ENCODE peak calls at places on chromosomes 13 and 19, in seven cellular contexts. One of them, this sample, is unnamed. For H3K4me1, the result is how much of the 10 kb centered on the place peaks cover.

GRCh38 chr13:105627270-105627669 is 908.2 kb downstream of the EFNB2 start:
- DNase-seq in neuronal stem cell: no peak
- DNase-seq in mesenchymal stem cell: no peak
- DNase-seq in mesendoderm: no peak
- DNase-seq in IMR-90: no peak
- DNase-seq in H1: no peak
- DNase-seq in trophoblast cell: no peak
- DNase-seq in this sample: no peak

GRCh38 chr19:53037101-53038097 is 7.1 kb upstream of the ERVV-2 start:
- DNase-seq in mesenchymal stem cell: no peak
- DNase-seq in trophoblast cell: peak
- DNase-seq in H1: no peak
- DNase-seq in IMR-90: peak
- DNase-seq in mesendoderm: no peak
- DNase-seq in neuronal stem cell: no peak
- DNase-seq in this sample: peak

GRCh38 chr19:39913682-39914333 is 20.6 kb downstream of the FCGBP start:
- DNase-seq in mesendoderm: no peak
- DNase-seq in IMR-90: no peak
- DNase-seq in neuronal stem cell: no peak
- DNase-seq in mesenchymal stem cell: no peak
- DNase-seq in H1: no peak
- DNase-seq in trophoblast cell: no peak
- DNase-seq in this sample: no peak

GRCh38 chr13:30020726-30021312 is 170.4 kb upstream of the UBL3 start:
- DNase-seq in H1: no peak
- DNase-seq in IMR-90: peak
- DNase-seq in mesenchymal stem cell: peak
- DNase-seq in neuronal stem cell: no peak
- DNase-seq in mesendoderm: no peak
- DNase-seq in trophoblast cell: peak
- DNase-seq in this sample: no peak

GRCh38 chr19:11797491-11797890 is 832 bp upstream of the ZNF491 start:
- DNase-seq in IMR-90: peak
- DNase-seq in mesenchymal stem cell: peak
- DNase-seq in H1: no peak
- DNase-seq in mesendoderm: peak
- DNase-seq in neuronal stem cell: peak
- DNase-seq in trophoblast cell: peak
- DNase-seq in this sample: peak

GRCh38 chr13:46324976-46325375 is 62.1 kb downstream of the RUBCNL start:
- DNase-seq in trophoblast cell: no peak
- DNase-seq in H1: no peak
- DNase-seq in IMR-90: no peak
- DNase-seq in mesenchymal stem cell: no peak
- DNase-seq in neuronal stem cell: no peak
- DNase-seq in mesendoderm: no peak
- DNase-seq in this sample: no peak

GRCh38 chr13:33168326-33168960 is 117.1 kb downstream of the STARD13 start:
- DNase-seq in neuronal stem cell: no peak
- DNase-seq in mesendoderm: no peak
- DNase-seq in H1: no peak
- DNase-seq in mesenchymal stem cell: no peak
- DNase-seq in trophoblast cell: no peak
- DNase-seq in IMR-90: no peak
- DNase-seq in this sample: no peak

GRCh38 chr13:33490461-33491327 is 205.1 kb upstream of the STARD13 start:
- DNase-seq in H1: peak
- DNase-seq in mesendoderm: peak
- DNase-seq in neuronal stem cell: peak
- DNase-seq in mesenchymal stem cell: no peak
- DNase-seq in IMR-90: no peak
- DNase-seq in trophoblast cell: no peak
- DNase-seq in this sample: peak

GRCh38 chr13:30660796-30661195 is 43.1 kb downstream of the USPL1 start:
- DNase-seq in IMR-90: no peak
- DNase-seq in mesenchymal stem cell: no peak
- DNase-seq in neuronal stem cell: no peak
- DNase-seq in H1: no peak
- DNase-seq in mesendoderm: peak
- DNase-seq in trophoblast cell: no peak
- DNase-seq in this sample: no peak

GRCh38 chr13:96690998-96691397 is 303.3 kb downstream of the OXGR1 start:
- DNase-seq in H1: no peak
- DNase-seq in mesendoderm: no peak
- DNase-seq in IMR-90: no peak
- DNase-seq in neuronal stem cell: no peak
- DNase-seq in trophoblast cell: no peak
- DNase-seq in mesenchymal stem cell: no peak
- DNase-seq in this sample: no peak

GRCh38 chr19:778910-779653 is 18.2 kb upstream of the PTBP1 start:
- DNase-seq in mesenchymal stem cell: peak
- DNase-seq in IMR-90: peak
- DNase-seq in neuronal stem cell: no peak
- DNase-seq in H1: no peak
- DNase-seq in trophoblast cell: peak
- DNase-seq in mesendoderm: peak
- DNase-seq in this sample: no peak

GRCh38 chr19:52297601-52298358 is 811 bp downstream of the ZNF480 start:
- DNase-seq in mesenchymal stem cell: peak
- DNase-seq in H1: no peak
- DNase-seq in IMR-90: peak
- DNase-seq in mesendoderm: no peak
- DNase-seq in neuronal stem cell: peak
- DNase-seq in trophoblast cell: no peak
- DNase-seq in this sample: no peak

GRCh38 chr19:3981373-3981735 is 3.9 kb downstream of the EEF2 start:
- DNase-seq in neuronal stem cell: no peak
- DNase-seq in IMR-90: no peak
- DNase-seq in trophoblast cell: no peak
- DNase-seq in mesenchymal stem cell: no peak
- DNase-seq in H1: no peak
- DNase-seq in mesendoderm: no peak
- DNase-seq in this sample: no peak

GRCh38 chr13:33743438-33744368 is 74.2 kb upstream of the RFC3 start:
- DNase-seq in neuronal stem cell: no peak
- DNase-seq in IMR-90: no peak
- DNase-seq in mesenchymal stem cell: no peak
- DNase-seq in mesendoderm: peak
- DNase-seq in H1: no peak
- DNase-seq in trophoblast cell: peak
- DNase-seq in this sample: no peak

GRCh38 chr13:25292301-25292700 is 5.0 kb upstream of the MTMR6 start:
- DNase-seq in mesenchymal stem cell: peak
- DNase-seq in H1: no peak
- DNase-seq in trophoblast cell: no peak
- DNase-seq in IMR-90: peak
- DNase-seq in neuronal stem cell: no peak
- DNase-seq in mesendoderm: peak
- DNase-seq in this sample: peak

GRCh38 chr13:23980160-23980551 is 82.9 kb upstream of the C1QTNF9B start:
- DNase-seq in H1: peak
- DNase-seq in neuronal stem cell: peak
- DNase-seq in IMR-90: peak
- DNase-seq in trophoblast cell: peak
- DNase-seq in mesendoderm: peak
- DNase-seq in mesenchymal stem cell: peak
- DNase-seq in this sample: peak

GRCh38 chr13:113357529-113357928 is 6.4 kb downstream of the GRTP1 start:
- DNase-seq in IMR-90: peak
- DNase-seq in neuronal stem cell: no peak
- DNase-seq in mesendoderm: no peak
- DNase-seq in mesenchymal stem cell: peak
- DNase-seq in trophoblast cell: no peak
- DNase-seq in H1: no peak
- DNase-seq in this sample: no peak

GRCh38 chr19:51417107-51417806 is at the start of gene SIGLEC10:
- DNase-seq in IMR-90: no peak
- DNase-seq in H1: no peak
- DNase-seq in neuronal stem cell: no peak
- DNase-seq in mesenchymal stem cell: no peak
- DNase-seq in mesendoderm: no peak
- DNase-seq in trophoblast cell: no peak
- DNase-seq in this sample: peak

GRCh38 chr13:43428545-43429287 is 358.1 kb downstream of the ENOX1 start:
- DNase-seq in neuronal stem cell: no peak
- DNase-seq in IMR-90: no peak
- DNase-seq in trophoblast cell: no peak
- DNase-seq in mesenchymal stem cell: peak
- DNase-seq in mesendoderm: peak
- DNase-seq in H1: no peak
- DNase-seq in this sample: no peak

GRCh38 chr19:39086401-39086800 is 2.2 kb downstream of the ACP7 start:
- DNase-seq in mesenchymal stem cell: no peak
- DNase-seq in IMR-90: no peak
- DNase-seq in mesendoderm: no peak
- DNase-seq in trophoblast cell: no peak
- DNase-seq in H1: no peak
- DNase-seq in neuronal stem cell: no peak
- DNase-seq in this sample: no peak

GRCh38 chr13:21849323-21849722 is 178.4 kb downstream of the FGF9 start:
- DNase-seq in neuronal stem cell: no peak
- DNase-seq in IMR-90: peak
- DNase-seq in trophoblast cell: peak
- DNase-seq in mesenchymal stem cell: peak
- DNase-seq in H1: no peak
- DNase-seq in mesendoderm: peak
- DNase-seq in this sample: peak

GRCh38 chr13:44365899-44366298 is 7.7 kb upstream of the SERP2 start:
- DNase-seq in neuronal stem cell: no peak
- DNase-seq in IMR-90: no peak
- DNase-seq in mesenchymal stem cell: no peak
- DNase-seq in mesendoderm: no peak
- DNase-seq in H1: no peak
- DNase-seq in trophoblast cell: no peak
- DNase-seq in this sample: no peak

GRCh38 chr19:2255982-2256685 is at the start of gene JSRP1:
- DNase-seq in neuronal stem cell: no peak
- DNase-seq in trophoblast cell: no peak
- DNase-seq in mesendoderm: no peak
- DNase-seq in IMR-90: no peak
- DNase-seq in mesenchymal stem cell: no peak
- DNase-seq in H1: no peak
- DNase-seq in this sample: no peak

DNA sequence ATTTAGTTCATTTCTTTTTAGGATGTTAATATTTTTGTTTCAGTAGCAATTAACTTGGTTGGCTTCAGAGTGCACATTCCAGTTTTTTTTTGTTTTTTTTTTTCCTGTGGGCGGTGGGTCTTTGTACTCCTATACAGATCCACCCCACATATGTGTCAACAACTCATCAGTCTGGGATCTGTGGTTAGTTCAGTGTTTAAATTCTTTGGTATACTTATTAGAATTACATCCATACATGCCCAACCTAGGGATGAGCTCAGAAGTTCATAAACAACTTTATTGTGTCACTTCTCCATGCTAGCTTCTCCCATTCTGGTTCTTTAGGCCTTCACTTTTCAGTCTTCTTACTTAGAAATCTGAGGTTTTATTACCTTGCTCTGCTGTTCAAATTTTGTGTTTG is 50.9 kb downstream of the PCCA start:
- DNase-seq in IMR-90: peak
- DNase-seq in neuronal stem cell: no peak
- DNase-seq in H1: no peak
- DNase-seq in mesendoderm: no peak
- DNase-seq in mesenchymal stem cell: peak
- DNase-seq in trophoblast cell: no peak
- DNase-seq in this sample: no peak
- H3K4ac ChIP-seq in IMR-90: peak
- H3K4ac ChIP-seq in neuronal stem cell: no peak
- H3K4ac ChIP-seq in H1: no peak
- H3K4ac ChIP-seq in mesendoderm: no peak
- H3K4ac ChIP-seq in mesenchymal stem cell: no peak
- H3K4ac ChIP-seq in trophoblast cell: no peak
- H3K4ac ChIP-seq in this sample: no peak

GRCh38 chr13:77904031-77904430 is 14.6 kb downstream of the EDNRB start:
- DNase-seq in H1: no peak
- DNase-seq in mesendoderm: no peak
- DNase-seq in trophoblast cell: peak
- DNase-seq in neuronal stem cell: no peak
- DNase-seq in mesenchymal stem cell: no peak
- DNase-seq in IMR-90: no peak
- DNase-seq in this sample: no peak
- H3K23ac ChIP-seq in H1: no peak
- H3K23ac ChIP-seq in mesendoderm: no peak
- H3K23ac ChIP-seq in trophoblast cell: no peak
- H3K23ac ChIP-seq in neuronal stem cell: no peak
- H3K23ac ChIP-seq in mesenchymal stem cell: no peak
- H3K23ac ChIP-seq in IMR-90: no peak
- H3K23ac ChIP-seq in this sample: no peak

GRCh38 chr19:41882568-41883462 is at the start of gene ARHGEF1:
- DNase-seq in H1: no peak
- DNase-seq in neuronal stem cell: no peak
- DNase-seq in mesenchymal stem cell: peak
- DNase-seq in trophoblast cell: no peak
- DNase-seq in mesendoderm: no peak
- DNase-seq in IMR-90: no peak
- DNase-seq in this sample: no peak

GRCh38 chr19:41879670-41880328 is 2.7 kb downstream of the CD79A start:
- DNase-seq in neuronal stem cell: no peak
- DNase-seq in trophoblast cell: no peak
- DNase-seq in mesenchymal stem cell: no peak
- DNase-seq in H1: no peak
- DNase-seq in IMR-90: no peak
- DNase-seq in mesendoderm: no peak
- DNase-seq in this sample: no peak

GRCh38 chr19:41879080-41879479 is 2.0 kb downstream of the CD79A start:
- DNase-seq in mesenchymal stem cell: no peak
- DNase-seq in neuronal stem cell: no peak
- DNase-seq in trophoblast cell: no peak
- DNase-seq in IMR-90: no peak
- DNase-seq in mesendoderm: no peak
- DNase-seq in H1: no peak
- DNase-seq in this sample: no peak

GRCh38 chr19:41877916-41878905 is 1.1 kb downstream of the CD79A start:
- DNase-seq in mesenchymal stem cell: no peak
- DNase-seq in H1: no peak
- DNase-seq in neuronal stem cell: no peak
- DNase-seq in trophoblast cell: no peak
- DNase-seq in IMR-90: no peak
- DNase-seq in mesendoderm: no peak
- DNase-seq in this sample: no peak

GRCh38 chr19:41880329-41880708 is 2.7 kb upstream of the ARHGEF1 start:
- DNase-seq in neuronal stem cell: no peak
- DNase-seq in mesenchymal stem cell: no peak
- DNase-seq in mesendoderm: no peak
- DNase-seq in trophoblast cell: no peak
- DNase-seq in IMR-90: no peak
- DNase-seq in H1: no peak
- DNase-seq in this sample: no peak
- H3K4me1 ChIP-seq in neuronal stem cell: under half
- H3K4me1 ChIP-seq in mesenchymal stem cell: under half
- H3K4me1 ChIP-seq in mesendoderm: under half
- H3K4me1 ChIP-seq in trophoblast cell: under half
- H3K4me1 ChIP-seq in IMR-90: under half
- H3K4me1 ChIP-seq in H1: under half
- H3K4me1 ChIP-seq in this sample: under half

DNA sequence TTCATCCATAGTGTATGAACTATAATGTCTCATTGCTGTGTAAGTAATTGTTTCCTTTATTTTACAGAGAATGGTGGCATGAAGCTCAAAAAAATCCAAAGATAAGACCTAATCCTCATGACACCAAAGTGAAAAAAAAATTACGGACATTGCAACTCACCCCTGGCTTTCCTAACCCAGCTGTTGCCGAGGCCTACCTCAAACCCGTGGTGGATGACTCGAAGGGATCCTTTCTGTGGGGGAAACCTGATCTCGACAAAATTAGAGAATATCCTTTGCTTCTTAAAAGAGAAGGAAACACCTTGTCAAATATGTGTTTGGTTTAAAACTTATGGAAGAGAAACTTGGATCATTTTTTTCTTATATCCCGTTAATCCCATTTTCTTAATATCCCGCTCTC is 26.3 kb downstream of the ERCC5 start:
- DNase-seq in trophoblast cell: no peak
- DNase-seq in IMR-90: no peak
- DNase-seq in H1: no peak
- DNase-seq in neuronal stem cell: no peak
- DNase-seq in mesenchymal stem cell: no peak
- DNase-seq in mesendoderm: no peak
- DNase-seq in this sample: no peak
- H3K4ac ChIP-seq in trophoblast cell: no peak
- H3K4ac ChIP-seq in IMR-90: no peak
- H3K4ac ChIP-seq in H1: no peak
- H3K4ac ChIP-seq in neuronal stem cell: no peak
- H3K4ac ChIP-seq in mesenchymal stem cell: no peak
- H3K4ac ChIP-seq in mesendoderm: no peak
- H3K4ac ChIP-seq in this sample: no peak